ENCODE peak calls at places on chromosomes 3 and 15, in six cellular contexts. I, F, C, N, A and T are unnamed samples.
A peak's percentile ranks its signal among the peaks of the same experiment; 100 is the strongest.

GRCh38 chr15:62896969-62897486 is 145.5 kb upstream of the TPM1 start:
- DNase-seq in N (peak; percentile 99), A (peak; percentile 98), F (no peak), C (peak; percentile 88), I (no peak), T (no peak)

GRCh38 chr3:73504255-73504654 is 120.5 kb downstream of the PDZRN3 start:
- DNase-seq in I (no peak), C (no peak), A (no peak), N (no peak), F (no peak), T (no peak)

GRCh38 chr3:150528359-150528797 is 17.9 kb downstream of the SERP1 start:
- DNase-seq in C (no peak), A (no peak), F (no peak), I (no peak), N (peak; percentile 52), T (no peak)

GRCh38 chr15:70111203-70112017 is 13.7 kb upstream of the TLE3 start:
- DNase-seq in I (no peak), C (peak; percentile 53), A (peak; percentile 71), N (peak; percentile 73), F (peak; percentile 91), T (peak; percentile 62)

GRCh38 chr3:177852001-177852400 is 654.7 kb upstream of the TBL1XR1 start:
- DNase-seq in F (no peak), I (no peak), N (peak; percentile 27), C (no peak), A (no peak), T (no peak)

GRCh38 chr3:127072221-127072771 is 89.4 kb downstream of the PLXNA1 start:
- DNase-seq in A (no peak), C (no peak), I (no peak), F (no peak), N (no peak), T (no peak)

GRCh38 chr3:22392859-22393258 is 641.8 kb upstream of the ZNF385D start:
- DNase-seq in A (no peak), N (no peak), I (no peak), F (no peak), C (no peak), T (no peak)

GRCh38 chr15:98703291-98703690 is 55.0 kb downstream of the IGF1R start:
- DNase-seq in N (no peak), F (no peak), A (no peak), C (no peak), I (no peak), T (no peak)